ENCODE peak calls at places on chromosomes 1 and 21, in six cellular contexts. One of them, this sample, is unnamed.

GRCh38 chr1:178311164-178311563 is 185.6 kb downstream of the CLEC20A start:
- DNase-seq in BJ: no peak
- DNase-seq in H7: no peak
- DNase-seq in WERI-Rb-1: no peak
- DNase-seq in CD8-positive, alpha-beta T cell: no peak
- DNase-seq in astrocyte of the spinal cord: peak
- DNase-seq in this sample: no peak

GRCh38 chr1:60283690-60284089 is 210.1 kb upstream of the C1orf87 start:
- DNase-seq in BJ: no peak
- DNase-seq in H7: no peak
- DNase-seq in WERI-Rb-1: no peak
- DNase-seq in CD8-positive, alpha-beta T cell: no peak
- DNase-seq in astrocyte of the spinal cord: peak
- DNase-seq in this sample: peak

GRCh38 chr1:168991667-168992475 is 114.6 kb upstream of the ATP1B1 start:
- DNase-seq in BJ: no peak
- DNase-seq in H7: no peak
- DNase-seq in WERI-Rb-1: no peak
- DNase-seq in CD8-positive, alpha-beta T cell: no peak
- DNase-seq in astrocyte of the spinal cord: no peak
- DNase-seq in this sample: no peak

GRCh38 chr1:84619383-84620093 is 45.3 kb upstream of the CTBS start:
- DNase-seq in BJ: peak
- DNase-seq in H7: no peak
- DNase-seq in WERI-Rb-1: no peak
- DNase-seq in CD8-positive, alpha-beta T cell: no peak
- DNase-seq in astrocyte of the spinal cord: peak
- DNase-seq in this sample: no peak

GRCh38 chr21:35641271-35642016 is 418.9 kb downstream of the SETD4 start:
- DNase-seq in BJ: peak
- DNase-seq in H7: no peak
- DNase-seq in WERI-Rb-1: no peak
- DNase-seq in CD8-positive, alpha-beta T cell: no peak
- DNase-seq in astrocyte of the spinal cord: peak
- DNase-seq in this sample: peak

GRCh38 chr1:36367067-36367466 is 18.7 kb downstream of the STK40 start:
- DNase-seq in BJ: no peak
- DNase-seq in H7: no peak
- DNase-seq in WERI-Rb-1: no peak
- DNase-seq in CD8-positive, alpha-beta T cell: no peak
- DNase-seq in astrocyte of the spinal cord: no peak
- DNase-seq in this sample: no peak

GRCh38 chr1:114669562-114670082 is at the start of gene DENND2C:
- DNase-seq in BJ: no peak
- DNase-seq in H7: peak
- DNase-seq in WERI-Rb-1: no peak
- DNase-seq in CD8-positive, alpha-beta T cell: no peak
- DNase-seq in astrocyte of the spinal cord: no peak
- DNase-seq in this sample: no peak

GRCh38 chr1:101338714-101339430 is 102.1 kb downstream of the S1PR1 start:
- DNase-seq in BJ: no peak
- DNase-seq in H7: no peak
- DNase-seq in WERI-Rb-1: no peak
- DNase-seq in CD8-positive, alpha-beta T cell: no peak
- DNase-seq in astrocyte of the spinal cord: no peak
- DNase-seq in this sample: no peak

GRCh38 chr1:205630241-205630640 is 1.6 kb downstream of the ELK4 start:
- DNase-seq in BJ: peak
- DNase-seq in H7: no peak
- DNase-seq in WERI-Rb-1: no peak
- DNase-seq in CD8-positive, alpha-beta T cell: no peak
- DNase-seq in astrocyte of the spinal cord: peak
- DNase-seq in this sample: no peak

GRCh38 chr1:155977607-155978324 is 581 bp downstream of the ARHGEF2 start:
- DNase-seq in BJ: no peak
- DNase-seq in H7: peak
- DNase-seq in WERI-Rb-1: peak
- DNase-seq in CD8-positive, alpha-beta T cell: no peak
- DNase-seq in astrocyte of the spinal cord: no peak
- DNase-seq in this sample: peak

GRCh38 chr1:230271396-230272035 is 154.6 kb downstream of the PGBD5 start:
- DNase-seq in BJ: no peak
- DNase-seq in H7: no peak
- DNase-seq in WERI-Rb-1: no peak
- DNase-seq in CD8-positive, alpha-beta T cell: no peak
- DNase-seq in astrocyte of the spinal cord: no peak
- DNase-seq in this sample: no peak

GRCh38 chr1:164477336-164477735 is 81.6 kb upstream of the PBX1 start:
- DNase-seq in BJ: no peak
- DNase-seq in H7: peak
- DNase-seq in WERI-Rb-1: no peak
- DNase-seq in CD8-positive, alpha-beta T cell: no peak
- DNase-seq in astrocyte of the spinal cord: no peak
- DNase-seq in this sample: no peak

GRCh38 chr1:243946946-243947345 is 96.9 kb upstream of the AKT3 start:
- DNase-seq in BJ: no peak
- DNase-seq in H7: peak
- DNase-seq in WERI-Rb-1: peak
- DNase-seq in CD8-positive, alpha-beta T cell: peak
- DNase-seq in astrocyte of the spinal cord: no peak
- DNase-seq in this sample: peak

GRCh38 chr1:45348020-45348419 is 7.8 kb upstream of the MUTYH start:
- DNase-seq in BJ: no peak
- DNase-seq in H7: peak
- DNase-seq in WERI-Rb-1: no peak
- DNase-seq in CD8-positive, alpha-beta T cell: no peak
- DNase-seq in astrocyte of the spinal cord: peak
- DNase-seq in this sample: no peak

GRCh38 chr1:173646656-173647055 is 11.5 kb downstream of the TEX50 start:
- DNase-seq in BJ: no peak
- DNase-seq in H7: no peak
- DNase-seq in WERI-Rb-1: no peak
- DNase-seq in CD8-positive, alpha-beta T cell: no peak
- DNase-seq in astrocyte of the spinal cord: no peak
- DNase-seq in this sample: no peak

DNA sequence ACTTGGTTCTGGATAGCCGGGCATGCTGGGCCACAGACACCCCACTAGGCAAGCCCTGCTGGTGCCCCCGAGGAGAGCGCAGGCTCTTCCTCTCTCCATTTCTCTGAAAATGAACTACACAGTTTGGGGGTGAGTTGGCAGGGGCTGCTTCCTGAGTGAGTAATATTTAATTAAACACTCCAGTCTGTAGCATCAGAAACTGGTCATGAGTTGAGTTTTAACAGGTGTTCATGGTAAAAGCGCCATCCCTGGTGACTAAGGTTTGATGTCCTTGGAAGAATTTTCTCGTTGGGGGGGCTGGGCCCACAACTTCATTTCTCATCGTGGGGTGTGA is 1.7 kb downstream of the SPSB1 start:
- DNase-seq in BJ: no peak
- DNase-seq in H7: no peak
- DNase-seq in WERI-Rb-1: no peak
- DNase-seq in CD8-positive, alpha-beta T cell: no peak
- DNase-seq in astrocyte of the spinal cord: peak
- DNase-seq in this sample: no peak
- H3K4me3 ChIP-seq in BJ: peak
- H3K4me3 ChIP-seq in H7: no peak
- H3K4me3 ChIP-seq in WERI-Rb-1: peak
- H3K4me3 ChIP-seq in CD8-positive, alpha-beta T cell: no peak
- H3K4me3 ChIP-seq in astrocyte of the spinal cord: peak
- H3K4me3 ChIP-seq in this sample: no peak

GRCh38 chr1:12162459-12163137 is 4.2 kb upstream of the TNFRSF1B start:
- DNase-seq in BJ: no peak
- DNase-seq in H7: no peak
- DNase-seq in WERI-Rb-1: no peak
- DNase-seq in CD8-positive, alpha-beta T cell: no peak
- DNase-seq in astrocyte of the spinal cord: no peak
- DNase-seq in this sample: no peak

GRCh38 chr1:12159826-12160225 is 7.0 kb upstream of the TNFRSF1B start:
- DNase-seq in BJ: no peak
- DNase-seq in H7: no peak
- DNase-seq in WERI-Rb-1: no peak
- DNase-seq in CD8-positive, alpha-beta T cell: no peak
- DNase-seq in astrocyte of the spinal cord: no peak
- DNase-seq in this sample: no peak

GRCh38 chr1:12161662-12162458 is 4.9 kb upstream of the TNFRSF1B start:
- DNase-seq in BJ: peak
- DNase-seq in H7: no peak
- DNase-seq in WERI-Rb-1: no peak
- DNase-seq in CD8-positive, alpha-beta T cell: peak
- DNase-seq in astrocyte of the spinal cord: peak
- DNase-seq in this sample: peak

GRCh38 chr1:12163210-12163609 is 3.6 kb upstream of the TNFRSF1B start:
- DNase-seq in BJ: no peak
- DNase-seq in H7: no peak
- DNase-seq in WERI-Rb-1: no peak
- DNase-seq in CD8-positive, alpha-beta T cell: no peak
- DNase-seq in astrocyte of the spinal cord: no peak
- DNase-seq in this sample: no peak

GRCh38 chr1:12161324-12161661 is 5.5 kb upstream of the TNFRSF1B start:
- DNase-seq in BJ: no peak
- DNase-seq in H7: no peak
- DNase-seq in WERI-Rb-1: no peak
- DNase-seq in CD8-positive, alpha-beta T cell: no peak
- DNase-seq in astrocyte of the spinal cord: no peak
- DNase-seq in this sample: no peak
- H3K4me3 ChIP-seq in BJ: no peak
- H3K4me3 ChIP-seq in H7: no peak
- H3K4me3 ChIP-seq in WERI-Rb-1: no peak
- H3K4me3 ChIP-seq in CD8-positive, alpha-beta T cell: no peak
- H3K4me3 ChIP-seq in astrocyte of the spinal cord: no peak
- H3K4me3 ChIP-seq in this sample: no peak

GRCh38 chr1:204338359-204338758 is 21.4 kb downstream of the PLEKHA6 start:
- DNase-seq in BJ: no peak
- DNase-seq in H7: no peak
- DNase-seq in WERI-Rb-1: no peak
- DNase-seq in CD8-positive, alpha-beta T cell: no peak
- DNase-seq in astrocyte of the spinal cord: no peak
- DNase-seq in this sample: no peak
- H3K4me3 ChIP-seq in BJ: no peak
- H3K4me3 ChIP-seq in H7: no peak
- H3K4me3 ChIP-seq in WERI-Rb-1: no peak
- H3K4me3 ChIP-seq in CD8-positive, alpha-beta T cell: no peak
- H3K4me3 ChIP-seq in astrocyte of the spinal cord: no peak
- H3K4me3 ChIP-seq in this sample: no peak

GRCh38 chr1:10924030-10924429 is 88.4 kb upstream of the TARDBP start:
- DNase-seq in BJ: no peak
- DNase-seq in H7: no peak
- DNase-seq in WERI-Rb-1: no peak
- DNase-seq in CD8-positive, alpha-beta T cell: no peak
- DNase-seq in astrocyte of the spinal cord: no peak
- DNase-seq in this sample: no peak
- H3K4me3 ChIP-seq in BJ: no peak
- H3K4me3 ChIP-seq in H7: no peak
- H3K4me3 ChIP-seq in WERI-Rb-1: no peak
- H3K4me3 ChIP-seq in CD8-positive, alpha-beta T cell: no peak
- H3K4me3 ChIP-seq in astrocyte of the spinal cord: no peak
- H3K4me3 ChIP-seq in this sample: no peak

GRCh38 chr21:26918318-26919065 is 48.4 kb downstream of the ADAMTS5 start:
- DNase-seq in BJ: peak
- DNase-seq in H7: no peak
- DNase-seq in WERI-Rb-1: no peak
- DNase-seq in CD8-positive, alpha-beta T cell: no peak
- DNase-seq in astrocyte of the spinal cord: peak
- DNase-seq in this sample: no peak
- H3K4me3 ChIP-seq in BJ: no peak
- H3K4me3 ChIP-seq in H7: no peak
- H3K4me3 ChIP-seq in WERI-Rb-1: no peak
- H3K4me3 ChIP-seq in CD8-positive, alpha-beta T cell: no peak
- H3K4me3 ChIP-seq in astrocyte of the spinal cord: no peak
- H3K4me3 ChIP-seq in this sample: no peak

DNA sequence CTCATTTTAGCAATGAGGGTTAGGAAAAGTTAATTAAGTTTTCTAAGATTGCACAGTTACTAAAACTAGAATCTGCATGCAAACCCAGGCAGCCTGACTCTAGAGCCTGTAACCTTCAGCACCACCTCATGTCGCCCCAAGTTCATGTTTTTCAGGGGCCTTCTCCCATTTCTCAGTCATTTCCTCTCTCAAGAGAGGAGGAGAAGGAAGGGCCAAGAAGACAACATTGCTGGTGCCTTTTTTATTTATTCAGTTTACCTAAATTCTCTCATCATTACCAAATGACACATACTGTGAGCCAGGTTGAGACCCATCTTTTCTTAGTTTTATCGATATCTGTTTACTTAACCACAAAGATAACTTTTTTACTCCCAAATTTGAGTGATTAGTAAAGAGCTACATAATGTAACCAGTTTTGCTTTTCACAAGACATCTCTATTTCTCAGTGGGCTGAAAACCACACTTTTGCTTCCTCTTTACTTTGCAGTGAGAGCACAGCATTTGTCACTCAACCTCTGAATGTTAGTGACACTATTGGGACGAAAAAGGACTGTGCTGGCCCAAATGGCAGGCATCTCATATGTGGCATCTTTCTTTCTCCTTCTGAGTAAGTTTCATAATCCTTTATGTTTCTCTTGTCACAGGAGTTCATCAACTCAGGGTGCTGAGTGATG is at the start of gene CD101:
- DNase-seq in BJ: no peak
- DNase-seq in H7: no peak
- DNase-seq in WERI-Rb-1: no peak
- DNase-seq in CD8-positive, alpha-beta T cell: no peak
- DNase-seq in astrocyte of the spinal cord: no peak
- DNase-seq in this sample: no peak
- H3K4me3 ChIP-seq in BJ: no peak
- H3K4me3 ChIP-seq in H7: no peak
- H3K4me3 ChIP-seq in WERI-Rb-1: no peak
- H3K4me3 ChIP-seq in CD8-positive, alpha-beta T cell: no peak
- H3K4me3 ChIP-seq in astrocyte of the spinal cord: no peak
- H3K4me3 ChIP-seq in this sample: no peak

This sample was measured in SJCRH30.